ENCODE peak calls at places on chromosome 20, in ten cellular contexts. One of them, this sample, is unnamed.
A peak's percentile ranks its signal among the peaks of the same experiment; 100 is the strongest.

GRCh38 chr20:17654649-17655285 is 27.3 kb downstream of the RRBP1 start:
- DNase-seq in iris pigment epithelial cell: peak; percentile 45
- DNase-seq in fibroblast of lung: peak; percentile 38
- DNase-seq in HEK293T: peak; percentile 51
- DNase-seq in sciatic nerve: peak; percentile 69
- DNase-seq in NB4: no peak
- DNase-seq in lung microvascular endothelial cell: peak; percentile 77
- DNase-seq in foreskin fibroblast: no peak
- DNase-seq in T follicular helper cell: no peak
- DNase-seq in activated naive CD4-positive, alpha-beta T cell treated with anti-CD3 and anti-CD28 coated beads, Interleukin-2, amount 50 U/mL, for 72 hours: no peak
- DNase-seq in this sample: no peak

GRCh38 chr20:56273491-56273890 is 25.0 kb downstream of the MC3R start:
- DNase-seq in iris pigment epithelial cell: no peak
- DNase-seq in fibroblast of lung: no peak
- DNase-seq in HEK293T: no peak
- DNase-seq in sciatic nerve: no peak
- DNase-seq in NB4: no peak
- DNase-seq in lung microvascular endothelial cell: no peak
- DNase-seq in foreskin fibroblast: no peak
- DNase-seq in T follicular helper cell: no peak
- DNase-seq in activated naive CD4-positive, alpha-beta T cell treated with anti-CD3 and anti-CD28 coated beads, Interleukin-2, amount 50 U/mL, for 72 hours: no peak
- DNase-seq in this sample: no peak

GRCh38 chr20:1897965-1898464 is 2.8 kb downstream of the SIRPA start:
- DNase-seq in iris pigment epithelial cell: peak; percentile 23
- DNase-seq in fibroblast of lung: no peak
- DNase-seq in HEK293T: no peak
- DNase-seq in sciatic nerve: no peak
- DNase-seq in NB4: peak; percentile 89
- DNase-seq in lung microvascular endothelial cell: no peak
- DNase-seq in foreskin fibroblast: no peak
- DNase-seq in T follicular helper cell: no peak
- DNase-seq in activated naive CD4-positive, alpha-beta T cell treated with anti-CD3 and anti-CD28 coated beads, Interleukin-2, amount 50 U/mL, for 72 hours: no peak
- DNase-seq in this sample: peak; percentile 87

GRCh38 chr20:7437311-7437710 is 502.9 kb downstream of the HAO1 start:
- DNase-seq in iris pigment epithelial cell: no peak
- DNase-seq in fibroblast of lung: no peak
- DNase-seq in HEK293T: no peak
- DNase-seq in sciatic nerve: no peak
- DNase-seq in NB4: no peak
- DNase-seq in lung microvascular endothelial cell: no peak
- DNase-seq in foreskin fibroblast: no peak
- DNase-seq in T follicular helper cell: no peak
- DNase-seq in activated naive CD4-positive, alpha-beta T cell treated with anti-CD3 and anti-CD28 coated beads, Interleukin-2, amount 50 U/mL, for 72 hours: no peak
- DNase-seq in this sample: no peak

GRCh38 chr20:41137412-41138216 is at the start of gene PLCG1:
- DNase-seq in iris pigment epithelial cell: peak; percentile 71
- DNase-seq in fibroblast of lung: peak; percentile 72
- DNase-seq in HEK293T: peak; percentile 92
- DNase-seq in sciatic nerve: peak; percentile 90
- DNase-seq in NB4: peak; percentile 81
- DNase-seq in lung microvascular endothelial cell: peak; percentile 90
- DNase-seq in foreskin fibroblast: peak; percentile 61
- DNase-seq in T follicular helper cell: peak; percentile 73
- DNase-seq in activated naive CD4-positive, alpha-beta T cell treated with anti-CD3 and anti-CD28 coated beads, Interleukin-2, amount 50 U/mL, for 72 hours: peak; percentile 80
- DNase-seq in this sample: peak; percentile 95

GRCh38 chr20:364905-365794 is 15.4 kb upstream of the TRIB3 start:
- DNase-seq in iris pigment epithelial cell: peak; percentile 64
- DNase-seq in fibroblast of lung: peak; percentile 45
- DNase-seq in HEK293T: no peak
- DNase-seq in sciatic nerve: no peak
- DNase-seq in NB4: peak; percentile 60
- DNase-seq in lung microvascular endothelial cell: no peak
- DNase-seq in foreskin fibroblast: no peak
- DNase-seq in T follicular helper cell: no peak
- DNase-seq in activated naive CD4-positive, alpha-beta T cell treated with anti-CD3 and anti-CD28 coated beads, Interleukin-2, amount 50 U/mL, for 72 hours: no peak
- DNase-seq in this sample: no peak

GRCh38 chr20:25254986-25255680 is 7.2 kb downstream of the PYGB start:
- DNase-seq in iris pigment epithelial cell: no peak
- DNase-seq in fibroblast of lung: no peak
- DNase-seq in HEK293T: no peak
- DNase-seq in sciatic nerve: no peak
- DNase-seq in NB4: no peak
- DNase-seq in lung microvascular endothelial cell: no peak
- DNase-seq in foreskin fibroblast: no peak
- DNase-seq in T follicular helper cell: no peak
- DNase-seq in activated naive CD4-positive, alpha-beta T cell treated with anti-CD3 and anti-CD28 coated beads, Interleukin-2, amount 50 U/mL, for 72 hours: peak; percentile 41
- DNase-seq in this sample: no peak

GRCh38 chr20:23002276-23002675 is 32.8 kb upstream of the SSTR4 start:
- DNase-seq in iris pigment epithelial cell: no peak
- DNase-seq in fibroblast of lung: no peak
- DNase-seq in HEK293T: no peak
- DNase-seq in sciatic nerve: no peak
- DNase-seq in NB4: no peak
- DNase-seq in lung microvascular endothelial cell: no peak
- DNase-seq in foreskin fibroblast: no peak
- DNase-seq in T follicular helper cell: no peak
- DNase-seq in activated naive CD4-positive, alpha-beta T cell treated with anti-CD3 and anti-CD28 coated beads, Interleukin-2, amount 50 U/mL, for 72 hours: no peak
- DNase-seq in this sample: no peak

GRCh38 chr20:23072892-23073586 is 13.1 kb downstream of the CD93 start:
- DNase-seq in iris pigment epithelial cell: no peak
- DNase-seq in fibroblast of lung: peak; percentile 6
- DNase-seq in HEK293T: no peak
- DNase-seq in sciatic nerve: no peak
- DNase-seq in NB4: no peak
- DNase-seq in lung microvascular endothelial cell: no peak
- DNase-seq in foreskin fibroblast: no peak
- DNase-seq in T follicular helper cell: no peak
- DNase-seq in activated naive CD4-positive, alpha-beta T cell treated with anti-CD3 and anti-CD28 coated beads, Interleukin-2, amount 50 U/mL, for 72 hours: no peak
- DNase-seq in this sample: no peak

GRCh38 chr20:584375-585301 is 25.5 kb downstream of the TCF15 start:
- DNase-seq in iris pigment epithelial cell: peak; percentile 11
- DNase-seq in fibroblast of lung: no peak
- DNase-seq in HEK293T: no peak
- DNase-seq in sciatic nerve: no peak
- DNase-seq in NB4: peak; percentile 70
- DNase-seq in lung microvascular endothelial cell: peak; percentile 42
- DNase-seq in foreskin fibroblast: no peak
- DNase-seq in T follicular helper cell: no peak
- DNase-seq in activated naive CD4-positive, alpha-beta T cell treated with anti-CD3 and anti-CD28 coated beads, Interleukin-2, amount 50 U/mL, for 72 hours: no peak
- DNase-seq in this sample: no peak

GRCh38 chr20:58580493-58580835 is 65.3 kb upstream of the APCDD1L start:
- DNase-seq in iris pigment epithelial cell: no peak
- DNase-seq in fibroblast of lung: no peak
- DNase-seq in HEK293T: no peak
- DNase-seq in sciatic nerve: peak; percentile 22
- DNase-seq in NB4: no peak
- DNase-seq in lung microvascular endothelial cell: no peak
- DNase-seq in foreskin fibroblast: no peak
- DNase-seq in T follicular helper cell: no peak
- DNase-seq in activated naive CD4-positive, alpha-beta T cell treated with anti-CD3 and anti-CD28 coated beads, Interleukin-2, amount 50 U/mL, for 72 hours: peak; percentile 41
- DNase-seq in this sample: no peak

GRCh38 chr20:21513881-21514540 is at the start of gene NKX2-2:
- DNase-seq in iris pigment epithelial cell: no peak
- DNase-seq in fibroblast of lung: peak; percentile 56
- DNase-seq in HEK293T: peak; percentile 48
- DNase-seq in sciatic nerve: no peak
- DNase-seq in NB4: no peak
- DNase-seq in lung microvascular endothelial cell: no peak
- DNase-seq in foreskin fibroblast: no peak
- DNase-seq in T follicular helper cell: no peak
- DNase-seq in activated naive CD4-positive, alpha-beta T cell treated with anti-CD3 and anti-CD28 coated beads, Interleukin-2, amount 50 U/mL, for 72 hours: no peak
- DNase-seq in this sample: no peak

GRCh38 chr20:46406986-46407670 is 713 bp upstream of the ELMO2 start:
- DNase-seq in iris pigment epithelial cell: no peak
- DNase-seq in fibroblast of lung: peak; percentile 31
- DNase-seq in HEK293T: no peak
- DNase-seq in sciatic nerve: peak; percentile 85
- DNase-seq in NB4: peak; percentile 83
- DNase-seq in lung microvascular endothelial cell: peak; percentile 34
- DNase-seq in foreskin fibroblast: peak; percentile 19
- DNase-seq in T follicular helper cell: peak; percentile 79
- DNase-seq in activated naive CD4-positive, alpha-beta T cell treated with anti-CD3 and anti-CD28 coated beads, Interleukin-2, amount 50 U/mL, for 72 hours: peak; percentile 91
- DNase-seq in this sample: peak; percentile 60